ENCODE peak calls at places on chromosome 7, in ten cellular contexts. X is gastrocnemius medialis, G is stomach, R is sigmoid colon, O is body of pancreas, K is heart left ventricle, Z is Peyer's patch, L is uterus, F is HCT116, J is tibial nerve. E is an unnamed sample.
A peak's percentile ranks its signal among the peaks of the same experiment; 100 is the strongest.

GRCh38 chr7:31663072-31663471 is 23.9 kb upstream of the PPP1R17 start:
- DNase-seq in X (no peak), G (no peak), R (no peak), O (no peak), K (no peak), Z (no peak), L (no peak), F (no peak), J (no peak), E (no peak)

GRCh38 chr7:108413782-108414492 is 42.3 kb downstream of the NRCAM start:
- DNase-seq in X (no peak), G (no peak), R (no peak), O (no peak), K (no peak), Z (no peak), L (no peak), F (no peak), J (no peak), E (no peak)

GRCh38 chr7:48426331-48426965 is 255.2 kb downstream of the ABCA13 start:
- DNase-seq in X (no peak), G (no peak), R (no peak), O (no peak), K (no peak), Z (no peak), L (no peak), F (no peak), J (no peak), E (no peak)

GRCh38 chr7:48537561-48537960 is 366.3 kb downstream of the ABCA13 start:
- DNase-seq in X (no peak), G (no peak), R (no peak), O (no peak), K (no peak), Z (no peak), L (no peak), F (no peak), J (no peak), E (no peak)

GRCh38 chr7:121466455-121466854 is 70.3 kb upstream of the FAM3C start:
- DNase-seq in X (no peak), G (no peak), R (no peak), O (no peak), K (no peak), Z (no peak), L (no peak), F (no peak), J (no peak), E (no peak)

GRCh38 chr7:50837965-50838364 is 55.3 kb upstream of the GRB10 start:
- DNase-seq in X (no peak), G (no peak), R (no peak), O (no peak), K (no peak), Z (no peak), L (no peak), F (no peak), J (no peak), E (peak; percentile 63)

GRCh38 chr7:133859191-133859590 is 267.9 kb upstream of the LRGUK start:
- DNase-seq in X (no peak), G (no peak), R (no peak), O (no peak), K (no peak), Z (no peak), L (no peak), F (no peak), J (no peak), E (no peak)

GRCh38 chr7:92809397-92810241 is 26.8 kb downstream of the CDK6 start:
- DNase-seq in X (peak; percentile 14), G (peak; percentile 77), R (peak; percentile 79), O (peak; percentile 84), K (peak; percentile 65), Z (peak; percentile 87), L (peak; percentile 29), F (peak; percentile 76), J (peak; percentile 70), E (no peak)

GRCh38 chr7:84548366-84549085 is 353.9 kb upstream of the SEMA3A start:
- DNase-seq in X (no peak), G (no peak), R (no peak), O (no peak), K (no peak), Z (no peak), L (no peak), F (no peak), J (no peak), E (no peak)

GRCh38 chr7:11489280-11489679 is 342.7 kb downstream of the THSD7A start:
- DNase-seq in X (no peak), G (no peak), R (no peak), O (no peak), K (no peak), Z (no peak), L (no peak), F (no peak), J (no peak), E (no peak)

GRCh38 chr7:11492307-11492706 is 339.7 kb downstream of the THSD7A start:
- DNase-seq in X (no peak), G (no peak), R (no peak), O (no peak), K (no peak), Z (no peak), L (no peak), F (no peak), J (no peak), E (no peak)

GRCh38 chr7:11486271-11486670 is 345.7 kb downstream of the THSD7A start:
- DNase-seq in X (no peak), G (no peak), R (no peak), O (no peak), K (no peak), Z (no peak), L (no peak), F (no peak), J (no peak), E (no peak)

DNA sequence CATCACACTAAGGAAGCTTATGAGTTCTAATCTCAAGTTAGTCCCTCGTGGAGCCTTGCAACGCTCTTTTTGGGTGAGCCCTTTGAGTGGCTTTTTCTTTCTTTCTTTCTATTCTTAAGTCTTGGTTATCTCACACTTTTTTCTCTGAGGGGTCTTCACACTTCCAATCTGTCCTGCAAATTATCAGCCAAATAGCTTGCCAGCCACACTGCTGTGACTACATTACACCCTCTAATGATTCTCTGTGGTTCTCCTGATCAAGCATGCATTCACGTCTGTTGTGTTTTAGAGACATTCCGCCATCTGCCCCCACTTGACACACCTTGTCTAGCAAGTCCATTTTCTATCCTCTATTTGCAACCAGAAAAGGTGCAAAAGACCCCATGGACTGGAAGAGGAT is 340.2 kb downstream of the THSD7A start:
- DNase-seq in X (no peak), G (no peak), R (no peak), O (no peak), K (no peak), Z (no peak), L (no peak), F (no peak), J (no peak), E (no peak)
- TF ChIP-seq POLR2A in X (no peak), G (no peak), R (no peak), O (no peak), K (no peak), Z (no peak), L (no peak), F (no peak), J (no peak), E (no peak)

GRCh38 chr7:29288534-29289091 is 94.0 kb downstream of the CHN2 start:
- DNase-seq in X (no peak), G (no peak), R (no peak), O (no peak), K (no peak), Z (no peak), L (no peak), F (no peak), J (no peak), E (no peak)
- H3K4me3 ChIP-seq in X (no peak overlapping the region), G (no peak overlapping the region), R (no peak overlapping the region), O (no peak overlapping the region), K (no peak overlapping the region), Z (no peak overlapping the region), L (no peak overlapping the region), F (no peak overlapping the region), J (no peak overlapping the region), E (no peak overlapping the region)

GRCh38 chr7:112079671-112080070 is 126.5 kb downstream of the DOCK4 start:
- DNase-seq in X (no peak), G (no peak), R (no peak), O (no peak), K (no peak), Z (no peak), L (no peak), F (no peak), J (no peak), E (no peak)
- TF ChIP-seq CTCF in X (no peak), G (no peak), R (no peak), O (no peak), K (no peak), Z (no peak), L (no peak), F (peak; percentile 28), J (no peak), E (no peak)

GRCh38 chr7:100875356-100875751 is 451 bp downstream of the SRRT start:
- DNase-seq in X (no peak), G (no peak), R (peak; percentile 82), O (peak; percentile 47), K (no peak), Z (no peak), L (no peak), F (no peak), J (no peak), E (no peak)

GRCh38 chr7:100878013-100878412 is 3.1 kb downstream of the SRRT start:
- DNase-seq in X (no peak), G (no peak), R (no peak), O (no peak), K (no peak), Z (no peak), L (no peak), F (no peak), J (no peak), E (no peak)

GRCh38 chr7:100874300-100874576 is 665 bp upstream of the SRRT start:
- DNase-seq in X (no peak), G (no peak), R (no peak), O (no peak), K (no peak), Z (no peak), L (no peak), F (no peak), J (no peak), E (no peak)

GRCh38 chr7:100873599-100874299 is 1.2 kb upstream of the SRRT start:
- DNase-seq in X (no peak), G (no peak), R (no peak), O (no peak), K (no peak), Z (no peak), L (no peak), F (no peak), J (no peak), E (no peak)

DNA sequence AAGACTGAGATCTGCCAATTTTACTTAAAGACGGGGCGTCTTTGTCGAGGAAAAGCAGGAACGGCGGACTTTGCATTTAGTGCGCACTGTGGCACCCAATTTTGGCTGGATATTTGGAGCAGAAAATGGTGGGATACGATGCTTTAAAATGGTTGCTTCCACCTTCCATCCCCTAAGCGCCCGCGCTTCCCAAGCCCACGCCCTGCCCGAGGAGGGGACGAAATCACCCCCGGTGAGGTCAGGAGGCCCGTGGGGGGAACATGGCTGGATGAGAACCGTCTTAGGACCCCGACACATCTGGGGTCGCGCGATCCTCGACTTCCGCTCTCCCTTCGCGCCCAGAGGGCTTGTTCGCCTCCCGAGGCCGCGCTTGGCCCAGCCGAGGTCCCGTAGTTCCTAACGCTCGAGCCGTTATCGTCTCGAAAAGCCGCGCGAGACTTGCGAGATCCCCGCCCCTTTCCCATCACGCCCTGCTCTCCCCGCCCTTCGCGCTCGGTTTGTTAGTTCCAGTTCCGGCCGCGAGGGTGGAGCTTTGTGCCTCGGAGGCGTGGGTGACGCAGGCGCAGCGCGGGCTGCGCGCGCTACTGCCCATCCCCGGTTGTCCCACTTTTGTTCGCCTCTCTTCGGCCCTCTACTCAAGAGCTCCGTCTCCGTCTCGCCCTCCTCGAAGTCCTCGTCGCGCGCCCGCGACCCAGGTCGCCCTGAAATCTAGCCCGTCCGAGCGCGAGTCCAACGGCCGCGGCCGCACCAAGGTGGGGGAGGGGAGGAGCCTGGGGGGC is at the start of gene SRRT:
- DNase-seq in X (peak; percentile 98), G (peak; percentile 99), R (peak; percentile 99), O (peak; percentile 99), K (peak; percentile 99), Z (peak; percentile 99), L (peak; percentile 99), F (peak; percentile 96), J (peak; percentile 98), E (peak; percentile 99)
- TF ChIP-seq POLR2A in X (peak; percentile 98), G (no peak), R (peak; percentile 97), O (peak; percentile 98), K (peak; percentile 60), Z (peak; percentile 95), L (peak; percentile 98), F (peak; percentile 79), J (peak; percentile 98), E (peak; percentile 60)